ENCODE peak calls at places on chromosomes 12 and 14, in seven cellular contexts. L is fibroblast of lung; M is stimulated activated naive CD8-positive, alpha-beta T cell treated with anti-CD3 and anti-CD28 coated beads, Interleukin-15, amount 100 ng/mL, for 72 hours; K is HFF-Myc; Y is GM04504; Q is tibial nerve; S is HTR-8/SVneo. H is an unnamed sample.

GRCh38 chr12:52362118-52362726 is 5.1 kb downstream of the KRT85 start:
- DNase-seq in L (no peak), M (no peak), K (no peak), Y (no peak), Q (no peak), S (no peak), H (no peak)

GRCh38 chr14:34539407-34540180 is at the start of gene EAPP:
- DNase-seq in L (peak), M (peak), K (peak), Y (peak), Q (peak), S (peak), H (peak)

GRCh38 chr14:65303185-65303901 is 109.2 kb upstream of the FUT8 start:
- DNase-seq in L (no peak), M (peak), K (no peak), Y (no peak), Q (no peak), S (no peak), H (no peak)

GRCh38 chr14:24900281-24900868 is 149.6 kb downstream of the STXBP6 start:
- DNase-seq in L (peak), M (no peak), K (peak), Y (peak), Q (no peak), S (no peak), H (peak)

GRCh38 chr14:93953263-93953662 is 23.1 kb downstream of the ASB2 start:
- DNase-seq in L (no peak), M (no peak), K (no peak), Y (no peak), Q (no peak), S (no peak), H (no peak)

GRCh38 chr12:94429633-94430032 is 30.0 kb downstream of the CEP83 start:
- DNase-seq in L (no peak), M (peak), K (no peak), Y (no peak), Q (no peak), S (no peak), H (no peak)

GRCh38 chr12:119589634-119590033 is 3.9 kb upstream of the TMEM233 start:
- DNase-seq in L (no peak), M (no peak), K (no peak), Y (no peak), Q (no peak), S (no peak), H (no peak)

GRCh38 chr12:1744932-1745331 is 54.1 kb downstream of the ADIPOR2 start:
- DNase-seq in L (no peak), M (no peak), K (no peak), Y (no peak), Q (no peak), S (no peak), H (no peak)

GRCh38 chr12:50753232-50753769 is 10.6 kb upstream of the ATF1 start:
- DNase-seq in L (no peak), M (no peak), K (no peak), Y (peak), Q (no peak), S (no peak), H (no peak)

GRCh38 chr12:22617630-22618029 is 7.3 kb upstream of the ETNK1 start:
- DNase-seq in L (no peak), M (no peak), K (no peak), Y (no peak), Q (no peak), S (no peak), H (no peak)

GRCh38 chr14:89625988-89626806 is 209.2 kb upstream of the FOXN3 start:
- DNase-seq in L (no peak), M (peak), K (no peak), Y (no peak), Q (no peak), S (no peak), H (no peak)

H was measured in fibroblast of the conjunctiva.